ENCODE peak calls at places on chromosomes 6 and 20, in four cellular contexts. B is OCI-LY7, S is GM23248, I is PC-3. L is an unnamed sample. For H3K9me3, the result is how much of the 10 kb centered on the place peaks cover.

GRCh38 chr6:84260186-84260585 is 32.7 kb upstream of the CEP162 start:
- DNase-seq in B (no peak), S (no peak), I (no peak), L (no peak)

GRCh38 chr6:51901766-51902165 is 185.6 kb downstream of the PKHD1 start:
- DNase-seq in B (no peak), S (no peak), I (no peak), L (peak)

GRCh38 chr20:41023549-41023948 is 5.1 kb upstream of the TOP1 start:
- DNase-seq in B (no peak), S (no peak), I (no peak), L (no peak)

GRCh38 chr6:35370124-35370741 is 27.9 kb downstream of the PPARD start:
- DNase-seq in B (peak), S (peak), I (peak), L (no peak)

GRCh38 chr6:39173276-39173675 is 56.0 kb downstream of the KCNK5 start:
- DNase-seq in B (no peak), S (no peak), I (no peak), L (no peak)

GRCh38 chr6:91970700-91971099 is 1383.8 kb upstream of the MAP3K7 start:
- DNase-seq in B (no peak), S (no peak), I (no peak), L (no peak)

GRCh38 chr6:140001005-140001404 is 626.6 kb upstream of the CITED2 start:
- DNase-seq in B (no peak), S (peak), I (no peak), L (no peak)

GRCh38 chr6:10481101-10481500 is 40.0 kb upstream of the GCNT2 start:
- DNase-seq in B (no peak), S (no peak), I (peak), L (no peak)

GRCh38 chr6:144013486-144013909 is 5.4 kb upstream of the PLAGL1 start:
- DNase-seq in B (peak), S (peak), I (peak), L (peak)

GRCh38 chr6:132673376-132674094 is 14.6 kb upstream of the TAAR1 start:
- DNase-seq in B (no peak), S (no peak), I (no peak), L (no peak)

GRCh38 chr6:28794175-28795002 is 129.4 kb downstream of the TRIM27 start:
- DNase-seq in B (peak), S (peak), I (peak), L (peak)

GRCh38 chr20:62860391-62860923 is 1.2 kb downstream of the TCFL5 start:
- DNase-seq in B (no peak), S (peak), I (peak), L (peak)

GRCh38 chr6:89079611-89080213 is 839 bp upstream of the PNRC1 start:
- DNase-seq in B (peak), S (peak), I (peak), L (peak)

GRCh38 chr20:46253391-46253790 is 54.9 kb downstream of the CDH22 start:
- DNase-seq in B (no peak), S (peak), I (peak), L (peak)

GRCh38 chr20:16292227-16292626 is 281.0 kb downstream of the KIF16B start:
- DNase-seq in B (no peak), S (peak), I (peak), L (no peak)

GRCh38 chr20:13302647-13303425 is 81.8 kb downstream of the ISM1 start:
- DNase-seq in B (peak), S (peak), I (peak), L (peak)

GRCh38 chr6:161434331-161434730 is 160.5 kb upstream of the AGPAT4 start:
- DNase-seq in B (no peak), S (peak), I (no peak), L (no peak)

GRCh38 chr6:80991316-80991715 is 761.2 kb downstream of the TENT5A start:
- DNase-seq in B (no peak), S (no peak), I (no peak), L (peak)

GRCh38 chr6:52598123-52598823 is 21.4 kb upstream of the TRAM2 start:
- DNase-seq in B (peak), S (peak), I (peak), L (peak)

GRCh38 chr6:29442670-29443184 is 3.6 kb downstream of the OR10C1 start:
- DNase-seq in B (no peak), S (no peak), I (no peak), L (no peak)

GRCh38 chr6:318265-318890 is 26.1 kb downstream of the DUSP22 start:
- DNase-seq in B (no peak), S (no peak), I (no peak), L (no peak)
- H3K9me3 ChIP-seq in B (under half), S (under half), I (under half), L (under half)

DNA sequence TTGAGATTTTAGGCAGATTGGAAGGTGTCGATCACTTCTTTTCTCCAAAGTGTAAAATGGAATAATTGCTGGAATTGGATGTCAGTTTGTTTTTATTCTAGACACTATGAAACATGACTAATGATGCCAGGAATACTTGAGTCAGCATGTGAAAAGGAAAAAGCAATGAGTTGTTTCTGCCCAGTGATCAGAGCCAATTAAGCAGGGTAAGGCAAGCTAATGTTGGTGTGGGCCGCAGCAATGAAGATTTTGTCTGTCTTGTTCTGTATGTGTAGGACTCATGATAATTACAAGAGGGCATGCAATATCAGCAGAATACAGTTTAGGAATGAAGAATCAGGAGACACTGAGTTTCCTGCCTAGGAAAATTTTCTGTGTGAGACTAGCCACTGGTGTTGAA is 110.3 kb downstream of the CARMIL1 start:
- DNase-seq in B (no peak), S (peak), I (peak), L (no peak)
- TF ChIP-seq EZH2phosphoT487 in B (no peak), S (no peak), I (no peak), L (no peak)

GRCh38 chr6:164246082-164246481 is 831.6 kb downstream of the QKI start:
- DNase-seq in B (no peak), S (no peak), I (no peak), L (no peak)
- H3K9me3 ChIP-seq in B (under half), S (under half), I (under half), L (under half)

DNA sequence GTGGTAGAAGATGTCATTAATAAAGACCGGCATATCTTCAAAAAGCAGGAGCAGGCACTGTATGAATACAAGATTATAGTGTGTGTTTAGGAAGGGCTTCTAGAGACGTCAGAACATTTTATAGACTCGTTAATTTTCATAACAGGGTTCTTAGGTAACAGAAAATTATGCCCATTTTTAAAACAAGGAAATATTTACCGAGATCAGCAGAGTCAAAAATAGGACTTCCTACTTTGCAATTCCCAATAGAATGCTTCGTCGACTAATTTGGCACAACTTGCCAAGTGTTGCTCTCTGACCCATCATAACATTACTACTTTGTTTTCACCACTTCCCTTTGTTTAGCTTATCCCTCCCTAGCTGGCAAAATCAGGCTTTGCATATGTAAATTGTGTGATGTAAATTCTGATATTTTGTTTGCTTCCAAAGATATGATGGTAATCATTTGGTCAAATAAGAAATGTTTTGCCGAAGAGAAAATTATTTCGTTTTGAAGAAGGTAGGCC is 903 bp upstream of the RANBP9 start:
- DNase-seq in B (peak), S (peak), I (peak), L (no peak)
- TF ChIP-seq EZH2phosphoT487 in B (no peak), S (no peak), I (no peak), L (no peak)

GRCh38 chr20:54995021-54995420 is 519.6 kb downstream of the DOK5 start:
- DNase-seq in B (no peak), S (no peak), I (no peak), L (peak)

GRCh38 chr20:54995553-54995952 is 520.2 kb downstream of the DOK5 start:
- DNase-seq in B (no peak), S (no peak), I (peak), L (no peak)
- H3K9me3 ChIP-seq in B (under half), S (under half), I (under half), L (under half)

GRCh38 chr6:43060755-43061633 is 1.6 kb downstream of the KLC4 start:
- DNase-seq in B (no peak), S (no peak), I (no peak), L (no peak)
- TF ChIP-seq EZH2phosphoT487 in B (no peak), S (no peak), I (no peak), L (no peak)

GRCh38 chr20:56003111-56003800 is 2.1 kb downstream of the CBLN4 start:
- DNase-seq in B (no peak), S (no peak), I (no peak), L (no peak)
- H3K9me3 ChIP-seq in B (under half), S (under half), I (under half), L (under half)

DNA sequence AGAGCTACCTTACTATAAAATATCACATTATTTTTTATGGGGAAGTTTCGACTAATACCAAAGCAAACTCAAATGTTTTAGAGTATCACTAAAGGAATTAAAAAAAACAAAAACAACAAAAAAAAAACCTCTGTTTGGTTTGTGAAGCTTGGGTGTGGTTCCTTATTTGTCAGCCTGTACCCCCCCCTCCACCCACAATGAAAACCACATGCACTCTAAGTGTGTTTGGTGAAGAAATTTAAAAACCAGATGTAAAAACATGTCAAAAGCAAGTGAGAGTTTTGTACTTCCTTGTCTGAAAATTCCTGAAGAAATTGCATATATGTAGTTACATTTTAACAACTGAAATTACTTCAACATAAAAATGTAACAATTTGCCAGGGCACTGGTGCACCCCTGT is 3.1 kb downstream of the STK38 start:
- DNase-seq in B (no peak), S (peak), I (peak), L (no peak)
- TF ChIP-seq EZH2phosphoT487 in B (no peak), S (no peak), I (no peak), L (no peak)

DNA sequence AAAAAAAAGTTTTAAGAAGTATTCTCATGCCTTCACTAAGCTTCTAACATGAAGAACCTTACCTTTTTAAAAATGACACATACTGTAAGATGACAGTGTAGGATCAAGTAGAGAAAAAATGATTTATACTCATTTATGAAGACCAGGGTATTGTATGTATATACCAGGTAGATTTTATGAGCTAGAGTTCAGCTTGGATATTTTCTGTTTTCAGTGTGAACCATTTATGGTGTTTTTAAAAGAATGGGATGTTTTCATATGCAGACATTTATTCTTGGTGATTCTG is 24.4 kb downstream of the DUSP22 start:
- DNase-seq in B (no peak), S (no peak), I (no peak), L (no peak)
- H3K9me3 ChIP-seq in B (under half), S (under half), I (under half), L (under half)